ENCODE peak calls at places on chromosomes 11 and 22, in ten cellular contexts. K, V, B, I, C, X, R, D, T and O are unnamed samples.

GRCh38 chr11:75969626-75970308 is 154.8 kb downstream of the UVRAG start:
- DNase-seq in K (no peak), V (peak), B (no peak), I (no peak), C (no peak), X (no peak), R (no peak), D (peak), T (no peak), O (peak)

GRCh38 chr11:45791524-45791923 is 13.4 kb upstream of the SLC35C1 start:
- DNase-seq in K (no peak), V (no peak), B (no peak), I (no peak), C (no peak), X (no peak), R (peak), D (no peak), T (no peak), O (no peak)

GRCh38 chr22:36211237-36211881 is 9.8 kb upstream of the APOL4 start:
- DNase-seq in K (peak), V (peak), B (no peak), I (no peak), C (no peak), X (no peak), R (no peak), D (no peak), T (peak), O (no peak)

GRCh38 chr11:3853935-3854659 is 1.4 kb upstream of the STIM1 start:
- DNase-seq in K (no peak), V (no peak), B (peak), I (peak), C (no peak), X (no peak), R (no peak), D (no peak), T (no peak), O (no peak)

GRCh38 chr22:30435674-30436126 is 10.1 kb downstream of the MTFP1 start:
- DNase-seq in K (no peak), V (no peak), B (peak), I (peak), C (no peak), X (no peak), R (no peak), D (no peak), T (peak), O (no peak)

GRCh38 chr22:22085702-22086500 is 103.3 kb upstream of the TOP3B start:
- DNase-seq in K (no peak), V (no peak), B (no peak), I (no peak), C (no peak), X (no peak), R (no peak), D (peak), T (no peak), O (no peak)

GRCh38 chr22:47810505-47811500 is 1048.4 kb downstream of the TBC1D22A start:
- DNase-seq in K (no peak), V (no peak), B (no peak), I (no peak), C (no peak), X (no peak), R (no peak), D (no peak), T (no peak), O (no peak)

GRCh38 chr11:3022300-3022967 is 30.3 kb upstream of the NAP1L4 start:
- DNase-seq in K (peak), V (peak), B (no peak), I (peak), C (peak), X (no peak), R (no peak), D (peak), T (no peak), O (peak)

GRCh38 chr11:106063009-106063408 is 14.1 kb downstream of the KBTBD3 start:
- DNase-seq in K (no peak), V (no peak), B (no peak), I (no peak), C (no peak), X (no peak), R (no peak), D (no peak), T (no peak), O (no peak)

GRCh38 chr11:106059617-106060016 is 17.5 kb downstream of the KBTBD3 start:
- DNase-seq in K (no peak), V (no peak), B (no peak), I (no peak), C (no peak), X (no peak), R (no peak), D (no peak), T (no peak), O (no peak)

GRCh38 chr11:106061936-106062591 is 15.1 kb downstream of the KBTBD3 start:
- DNase-seq in K (no peak), V (no peak), B (no peak), I (no peak), C (no peak), X (no peak), R (no peak), D (no peak), T (no peak), O (no peak)

GRCh38 chr11:106061249-106061794 is 15.8 kb downstream of the KBTBD3 start:
- DNase-seq in K (no peak), V (no peak), B (no peak), I (no peak), C (no peak), X (no peak), R (no peak), D (no peak), T (no peak), O (no peak)

GRCh38 chr11:106062592-106062949 is 14.6 kb downstream of the KBTBD3 start:
- DNase-seq in K (no peak), V (no peak), B (no peak), I (no peak), C (no peak), X (no peak), R (no peak), D (no peak), T (no peak), O (no peak)
- H3K4me3 ChIP-seq in K (no peak), V (no peak), B (no peak), I (no peak), C (no peak), X (no peak), R (no peak), D (no peak), T (no peak), O (no peak)

GRCh38 chr11:64827451-64827839 is 17.0 kb downstream of the CDC42BPG start:
- DNase-seq in K (no peak), V (no peak), B (no peak), I (no peak), C (no peak), X (no peak), R (no peak), D (no peak), T (no peak), O (no peak)
- H3K4me3 ChIP-seq in K (no peak), V (no peak), B (no peak), I (no peak), C (no peak), X (no peak), R (no peak), D (no peak), T (no peak), O (no peak)

DNA sequence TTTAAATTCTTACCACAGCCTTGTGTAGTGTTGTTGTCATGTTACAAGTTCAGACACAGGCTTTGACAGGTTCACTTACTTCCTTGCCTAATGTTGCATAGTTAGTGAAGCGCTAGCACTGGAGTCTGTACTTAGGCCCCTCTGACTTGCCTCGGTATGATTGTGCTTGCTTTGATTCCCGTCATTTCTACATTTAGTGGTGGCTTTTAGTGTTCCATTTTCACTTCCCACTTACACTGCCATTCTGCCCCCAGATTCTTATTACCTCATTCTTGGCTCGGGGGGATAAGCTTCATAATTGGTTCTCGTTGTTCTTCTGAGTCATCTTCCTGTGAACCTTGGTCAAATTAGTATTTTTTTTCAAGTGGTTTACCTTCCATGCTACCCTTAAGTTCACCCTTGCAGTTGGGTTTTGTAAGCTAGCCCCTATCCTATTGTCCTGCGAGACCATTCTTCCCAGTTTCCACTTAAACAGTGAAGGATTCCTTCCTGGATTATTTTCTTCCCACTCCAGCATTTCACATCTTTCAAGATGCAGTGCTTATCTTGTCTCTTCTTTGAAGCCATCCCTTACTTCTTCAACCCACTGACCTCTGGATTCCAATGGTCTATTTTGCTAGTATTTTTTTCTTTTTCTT is 68.7 kb downstream of the DDX10 start:
- DNase-seq in K (peak), V (peak), B (no peak), I (no peak), C (no peak), X (no peak), R (no peak), D (peak), T (peak), O (peak)
- H3K4me3 ChIP-seq in K (no peak), V (no peak), B (no peak), I (no peak), C (no peak), X (no peak), R (no peak), D (no peak), T (no peak), O (no peak)

GRCh38 chr22:19137384-19138216 is 6.5 kb downstream of the TSSK2 start:
- DNase-seq in K (no peak), V (no peak), B (no peak), I (no peak), C (no peak), X (no peak), R (no peak), D (no peak), T (no peak), O (no peak)
- H3K4me3 ChIP-seq in K (no peak), V (no peak), B (no peak), I (no peak), C (no peak), X (no peak), R (no peak), D (no peak), T (no peak), O (no peak)

DNA sequence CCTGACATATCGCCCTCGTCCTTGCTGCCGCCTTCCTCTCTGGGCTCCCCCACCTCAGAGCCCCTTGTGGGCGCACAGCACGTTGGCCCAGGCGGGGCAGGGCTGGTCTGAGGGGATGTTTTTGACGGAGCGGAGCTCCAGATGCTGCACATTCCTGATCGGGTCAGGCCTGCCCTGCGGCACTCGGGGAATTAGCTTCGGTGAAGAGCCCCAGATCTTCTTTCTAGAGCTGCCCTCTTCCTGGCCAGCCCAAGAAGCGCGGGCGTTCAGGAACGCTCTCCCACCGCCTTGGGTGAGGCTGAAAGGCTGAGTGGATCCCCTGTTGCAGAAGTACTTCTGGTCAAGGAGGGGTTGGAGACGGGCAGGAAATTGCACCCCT is 12.1 kb downstream of the YPEL4 start:
- DNase-seq in K (no peak), V (no peak), B (no peak), I (no peak), C (no peak), X (peak), R (no peak), D (no peak), T (no peak), O (no peak)
- H3K4me3 ChIP-seq in K (peak), V (peak), B (no peak), I (no peak), C (peak), X (peak), R (no peak), D (peak), T (peak), O (peak)

GRCh38 chr11:67356867-67357561 is 3.7 kb upstream of the POLD4 start:
- DNase-seq in K (peak), V (peak), B (peak), I (peak), C (peak), X (peak), R (peak), D (peak), T (peak), O (no peak)
- H3K4me3 ChIP-seq in K (no peak), V (no peak), B (no peak), I (peak), C (no peak), X (no peak), R (no peak), D (no peak), T (no peak), O (no peak)

GRCh38 chr11:126482586-126483108 is 127.2 kb downstream of the ST3GAL4 start:
- DNase-seq in K (no peak), V (no peak), B (no peak), I (no peak), C (no peak), X (no peak), R (no peak), D (no peak), T (no peak), O (no peak)

GRCh38 chr11:126479178-126479930 is 123.9 kb downstream of the ST3GAL4 start:
- DNase-seq in K (no peak), V (no peak), B (no peak), I (no peak), C (no peak), X (no peak), R (no peak), D (no peak), T (no peak), O (no peak)

GRCh38 chr11:126481303-126481680 is 125.8 kb downstream of the ST3GAL4 start:
- DNase-seq in K (no peak), V (no peak), B (no peak), I (no peak), C (no peak), X (no peak), R (no peak), D (no peak), T (no peak), O (no peak)

GRCh38 chr11:126480015-126480409 is 124.5 kb downstream of the ST3GAL4 start:
- DNase-seq in K (no peak), V (no peak), B (no peak), I (no peak), C (no peak), X (no peak), R (no peak), D (no peak), T (no peak), O (no peak)

GRCh38 chr11:126480410-126481302 is 125.2 kb downstream of the ST3GAL4 start:
- DNase-seq in K (peak), V (peak), B (peak), I (peak), C (peak), X (peak), R (peak), D (peak), T (peak), O (peak)
- H3K4me3 ChIP-seq in K (no peak), V (peak), B (no peak), I (peak), C (peak), X (no peak), R (no peak), D (no peak), T (no peak), O (peak)

GRCh38 chr11:123184531-123184930 is 10.5 kb downstream of the CLMP start:
- DNase-seq in K (no peak), V (no peak), B (no peak), I (no peak), C (no peak), X (no peak), R (no peak), D (no peak), T (no peak), O (no peak)
- H3K4me3 ChIP-seq in K (no peak), V (no peak), B (no peak), I (no peak), C (no peak), X (no peak), R (no peak), D (no peak), T (no peak), O (no peak)